ENCODE peak calls at places on chromosomes 6 and 20, in six cellular contexts. One of them, this sample, is unnamed.

GRCh38 chr6:21227486-21227885 is 366.1 kb upstream of the SOX4 start:
- DNase-seq in iris pigment epithelial cell: peak; percentile 69
- DNase-seq in Calu3: no peak
- DNase-seq in stimulated activated naive B cell treated with anti-CD40 and anti-IgM and Interleukin-4, amounts not matched to agents 10 μg/mL and 1 μg/mL and 100 μg/mL, for 72 hours: no peak
- DNase-seq in NCI-H748 treated with DMSO at 0.1 percent for 48 hours: no peak
- DNase-seq in cardiac septum: no peak
- DNase-seq in this sample: no peak

GRCh38 chr20:11740975-11741374 is 176.7 kb upstream of the BTBD3 start:
- DNase-seq in iris pigment epithelial cell: no peak
- DNase-seq in Calu3: no peak
- DNase-seq in stimulated activated naive B cell treated with anti-CD40 and anti-IgM and Interleukin-4, amounts not matched to agents 10 μg/mL and 1 μg/mL and 100 μg/mL, for 72 hours: no peak
- DNase-seq in NCI-H748 treated with DMSO at 0.1 percent for 48 hours: no peak
- DNase-seq in cardiac septum: no peak
- DNase-seq in this sample: no peak

GRCh38 chr20:34112600-34113061 is 588 bp upstream of the EIF2S2 start:
- DNase-seq in iris pigment epithelial cell: peak; percentile 56
- DNase-seq in Calu3: peak; percentile 36
- DNase-seq in stimulated activated naive B cell treated with anti-CD40 and anti-IgM and Interleukin-4, amounts not matched to agents 10 μg/mL and 1 μg/mL and 100 μg/mL, for 72 hours: no peak
- DNase-seq in NCI-H748 treated with DMSO at 0.1 percent for 48 hours: peak; percentile 31
- DNase-seq in cardiac septum: no peak
- DNase-seq in this sample: peak; percentile 72

GRCh38 chr20:24776755-24777271 is 172.3 kb upstream of the CST7 start:
- DNase-seq in iris pigment epithelial cell: no peak
- DNase-seq in Calu3: no peak
- DNase-seq in stimulated activated naive B cell treated with anti-CD40 and anti-IgM and Interleukin-4, amounts not matched to agents 10 μg/mL and 1 μg/mL and 100 μg/mL, for 72 hours: no peak
- DNase-seq in NCI-H748 treated with DMSO at 0.1 percent for 48 hours: no peak
- DNase-seq in cardiac septum: peak; percentile 66
- DNase-seq in this sample: no peak

GRCh38 chr6:715709-716450 is 22.9 kb upstream of the EXOC2 start:
- DNase-seq in iris pigment epithelial cell: no peak
- DNase-seq in Calu3: no peak
- DNase-seq in stimulated activated naive B cell treated with anti-CD40 and anti-IgM and Interleukin-4, amounts not matched to agents 10 μg/mL and 1 μg/mL and 100 μg/mL, for 72 hours: no peak
- DNase-seq in NCI-H748 treated with DMSO at 0.1 percent for 48 hours: no peak
- DNase-seq in cardiac septum: no peak
- DNase-seq in this sample: no peak

GRCh38 chr20:11229772-11230171 is 556.0 kb upstream of the JAG1 start:
- DNase-seq in iris pigment epithelial cell: peak; percentile 96
- DNase-seq in Calu3: peak; percentile 77
- DNase-seq in stimulated activated naive B cell treated with anti-CD40 and anti-IgM and Interleukin-4, amounts not matched to agents 10 μg/mL and 1 μg/mL and 100 μg/mL, for 72 hours: no peak
- DNase-seq in NCI-H748 treated with DMSO at 0.1 percent for 48 hours: no peak
- DNase-seq in cardiac septum: no peak
- DNase-seq in this sample: peak; percentile 69

GRCh38 chr6:154766288-154766687 is 33.1 kb downstream of the SCAF8 start:
- DNase-seq in iris pigment epithelial cell: no peak
- DNase-seq in Calu3: no peak
- DNase-seq in stimulated activated naive B cell treated with anti-CD40 and anti-IgM and Interleukin-4, amounts not matched to agents 10 μg/mL and 1 μg/mL and 100 μg/mL, for 72 hours: no peak
- DNase-seq in NCI-H748 treated with DMSO at 0.1 percent for 48 hours: no peak
- DNase-seq in cardiac septum: no peak
- DNase-seq in this sample: no peak

GRCh38 chr20:6058684-6059295 is 4.9 kb upstream of the LRRN4 start:
- DNase-seq in iris pigment epithelial cell: peak; percentile 37
- DNase-seq in Calu3: no peak
- DNase-seq in stimulated activated naive B cell treated with anti-CD40 and anti-IgM and Interleukin-4, amounts not matched to agents 10 μg/mL and 1 μg/mL and 100 μg/mL, for 72 hours: no peak
- DNase-seq in NCI-H748 treated with DMSO at 0.1 percent for 48 hours: peak; percentile 97
- DNase-seq in cardiac septum: no peak
- DNase-seq in this sample: peak; percentile 85